ENCODE peak calls at places on chromosome 9, in four cellular contexts. V is central memory CD4-positive, alpha-beta T cell; A is amniotic stem cell; Q is EL. B is an unnamed sample.

GRCh38 chr9:110115341-110115820 is 92.6 kb downstream of the C9orf152 start:
- DNase-seq in V (no peak), A (no peak), Q (peak; percentile 64), B (no peak)

GRCh38 chr9:135990468-135991429 is 29.6 kb upstream of the UBAC1 start:
- DNase-seq in V (peak; percentile 27), A (no peak), Q (peak; percentile 73), B (peak; percentile 42)

GRCh38 chr9:84379740-84380139 is 39.2 kb upstream of the SLC28A3 start:
- DNase-seq in V (no peak), A (no peak), Q (no peak), B (no peak)

GRCh38 chr9:93598647-93599241 is 22.4 kb downstream of the PHF2 start:
- DNase-seq in V (peak; percentile 36), A (no peak), Q (no peak), B (no peak)

GRCh38 chr9:129237804-129238203 is 59.7 kb upstream of the IER5L start:
- DNase-seq in V (no peak), A (no peak), Q (no peak), B (no peak)

GRCh38 chr9:83708515-83709158 is 879 bp upstream of the UBQLN1 start:
- DNase-seq in V (no peak), A (no peak), Q (peak; percentile 64), B (peak; percentile 36)

GRCh38 chr9:125985142-125985997 is 238.2 kb downstream of the PBX3 start:
- DNase-seq in V (no peak), A (no peak), Q (no peak), B (no peak)

GRCh38 chr9:79061766-79062165 is 510.0 kb upstream of the TLE4 start:
- DNase-seq in V (no peak), A (no peak), Q (peak; percentile 41), B (no peak)

GRCh38 chr9:88514247-88514646 is 20.7 kb upstream of the NXNL2 start:
- DNase-seq in V (no peak), A (no peak), Q (no peak), B (no peak)

GRCh38 chr9:79877943-79878612 is 306.3 kb downstream of the TLE4 start:
- DNase-seq in V (no peak), A (no peak), Q (no peak), B (no peak)

GRCh38 chr9:98067184-98067583 is 10.7 kb downstream of the NANS start:
- DNase-seq in V (no peak), A (no peak), Q (no peak), B (no peak)

GRCh38 chr9:16178294-16178693 is 625.5 kb downstream of the CCDC171 start:
- DNase-seq in V (no peak), A (no peak), Q (no peak), B (no peak)

GRCh38 chr9:3746296-3747275 is 220.8 kb upstream of the RFX3 start:
- DNase-seq in V (no peak), A (peak; percentile 51), Q (peak; percentile 89), B (no peak)

GRCh38 chr9:129936222-129936621 is 101.0 kb downstream of the USP20 start:
- DNase-seq in V (no peak), A (no peak), Q (no peak), B (no peak)

B was measured in CD4-positive, CD25-positive, alpha-beta regulatory T cell.